ENCODE peak calls at places on chromosomes 6 and 20, in six cellular contexts. P is GM12878, J is HCT116, E is HepG2, X is K562, U is H1. N is an unnamed sample.

GRCh38 chr6:37115236-37115894 is 54.6 kb upstream of the PIM1 start:
- DNase-seq in J (no peak), P (no peak), E (no peak), X (no peak), U (no peak), N (no peak)

GRCh38 chr20:53809728-53810365 is 216.2 kb upstream of the ZNF217 start:
- DNase-seq in J (no peak), P (no peak), E (no peak), X (no peak), U (no peak), N (no peak)

GRCh38 chr6:148203281-148203925 is 139.2 kb upstream of the SASH1 start:
- DNase-seq in X (no peak), E (no peak), J (no peak), P (no peak), U (no peak), N (no peak)

GRCh38 chr20:37915800-37916570 is 13.1 kb downstream of the VSTM2L start:
- DNase-seq in U (peak; percentile 77), X (peak; percentile 38), E (peak; percentile 40), J (no peak), P (no peak), N (no peak)

GRCh38 chr6:95581073-95581472 is 3.7 kb downstream of the MANEA start:
- DNase-seq in E (no peak), X (no peak), J (no peak), U (no peak), P (no peak), N (no peak)

GRCh38 chr20:54622338-54623280 is 147.2 kb downstream of the DOK5 start:
- DNase-seq in J (no peak), U (no peak), X (no peak), E (no peak), P (no peak), N (no peak)

GRCh38 chr6:112600168-112600567 is 253.0 kb downstream of the RFPL4B start:
- DNase-seq in X (no peak), U (no peak), J (no peak), E (no peak), P (no peak), N (no peak)

GRCh38 chr6:122717350-122717749 is 62.2 kb upstream of the FABP7 start:
- DNase-seq in J (no peak), X (no peak), E (no peak), U (no peak), P (no peak), N (peak; percentile 22)

DNA sequence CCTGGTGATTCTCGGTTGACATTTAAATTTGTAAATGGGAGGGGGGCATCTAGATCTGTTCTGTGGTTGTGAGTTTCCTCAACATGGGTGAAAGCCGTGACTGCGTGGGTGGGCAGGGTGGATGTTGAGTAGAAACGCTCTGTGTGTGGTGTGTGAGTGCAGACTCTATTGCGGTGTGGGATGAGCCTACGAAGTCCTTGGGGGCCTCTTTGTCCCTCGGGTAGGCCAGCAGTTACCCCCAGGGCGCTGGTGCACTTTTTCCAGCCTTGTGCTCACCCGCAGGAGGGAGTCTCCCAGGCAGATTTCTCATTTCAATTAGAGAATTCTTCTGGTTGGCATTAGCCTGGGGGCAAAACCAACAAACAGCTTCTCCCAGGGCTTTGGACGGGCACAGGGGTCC is 10.6 kb downstream of the TOX2 start:
- DNase-seq in P (peak; percentile 34), U (no peak), J (no peak), X (no peak), E (no peak), N (no peak)
- TF ChIP-seq ZNF274 in P (no peak), U (no peak), J (no peak), X (no peak), E (no peak), N (no peak)

GRCh38 chr6:87334683-87335082 is 5.6 kb upstream of the GJB7 start:
- DNase-seq in U (no peak), E (no peak), P (no peak), J (no peak), X (no peak), N (no peak)

GRCh38 chr6:87336367-87336766 is 7.3 kb upstream of the GJB7 start:
- DNase-seq in J (no peak), X (peak; percentile 36), U (no peak), E (no peak), P (no peak), N (no peak)

GRCh38 chr6:87330961-87331360 is 1.9 kb upstream of the GJB7 start:
- DNase-seq in J (no peak), E (no peak), X (no peak), P (no peak), U (no peak), N (no peak)

GRCh38 chr6:87333033-87333432 is 4.0 kb upstream of the GJB7 start:
- DNase-seq in J (no peak), P (no peak), E (no peak), X (no peak), U (no peak), N (no peak)

GRCh38 chr6:87333591-87334181 is 4.6 kb upstream of the GJB7 start:
- DNase-seq in X (no peak), U (no peak), P (no peak), E (no peak), J (no peak), N (no peak)
- TF ChIP-seq YY1 in X (no peak), U (no peak), P (no peak), E (no peak), J (no peak), N (no peak)

GRCh38 chr20:49792006-49792405 is 20.6 kb upstream of the SLC9A8 start:
- DNase-seq in X (no peak), E (no peak), P (no peak), U (no peak), J (no peak), N (no peak)

GRCh38 chr20:49797292-49797628 is 15.4 kb upstream of the SLC9A8 start:
- DNase-seq in U (no peak), J (no peak), X (no peak), E (no peak), P (no peak), N (no peak)

GRCh38 chr20:49795125-49795424 is 17.6 kb upstream of the SLC9A8 start:
- DNase-seq in P (no peak), J (no peak), X (no peak), E (no peak), U (no peak), N (no peak)

GRCh38 chr20:49792611-49793010 is 20.0 kb upstream of the SLC9A8 start:
- DNase-seq in E (no peak), X (no peak), P (no peak), J (no peak), U (no peak), N (no peak)

DNA sequence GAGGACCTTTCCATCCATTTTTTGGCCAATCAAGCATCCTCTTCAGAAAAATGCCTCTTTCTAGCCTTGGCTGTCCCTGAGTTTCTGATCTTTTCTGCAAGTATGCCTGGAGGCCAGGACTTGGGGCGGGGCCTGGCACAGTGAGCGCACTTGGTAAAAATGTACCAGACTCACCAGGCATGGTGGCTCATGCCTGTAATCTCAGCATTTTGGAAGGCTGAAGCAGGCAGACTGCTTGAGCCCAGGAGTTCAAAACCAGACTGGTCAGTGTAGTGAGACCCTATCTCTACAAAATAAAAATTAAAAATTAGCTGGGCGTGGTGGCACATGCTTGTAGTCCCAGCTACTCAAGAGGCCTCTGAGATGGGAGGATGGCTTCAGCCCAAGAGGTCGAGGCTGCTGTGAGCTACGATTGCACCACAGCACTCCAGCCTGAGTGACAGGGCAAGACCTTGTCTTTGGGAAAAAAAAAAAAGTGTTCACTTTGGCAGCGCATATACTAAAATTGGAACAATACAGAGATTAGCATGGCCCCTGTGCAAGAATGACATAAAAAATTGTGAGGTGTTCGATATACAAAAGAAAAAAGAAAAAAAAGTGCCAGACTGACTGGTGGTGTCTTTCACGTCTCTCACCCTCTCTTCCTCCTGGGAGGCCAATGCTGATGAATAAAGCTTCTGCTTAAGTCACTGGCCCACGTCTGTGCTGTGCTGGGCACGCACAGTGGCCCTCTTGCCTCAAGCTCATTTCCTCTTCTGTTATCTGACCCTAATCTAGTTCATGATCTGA is 18.1 kb upstream of the SLC9A8 start:
- DNase-seq in E (no peak), P (no peak), U (no peak), X (no peak), J (no peak), N (no peak)
- H3K4me1 ChIP-seq in E (peaks cover 68% of the 10 kb centered on the region), P (no peaks in the 10 kb centered on the region), U (no peaks in the 10 kb centered on the region), X (peaks cover 32% of the 10 kb centered on the region), J (peaks cover 4% of the 10 kb centered on the region), N (no peaks in the 10 kb centered on the region)

DNA sequence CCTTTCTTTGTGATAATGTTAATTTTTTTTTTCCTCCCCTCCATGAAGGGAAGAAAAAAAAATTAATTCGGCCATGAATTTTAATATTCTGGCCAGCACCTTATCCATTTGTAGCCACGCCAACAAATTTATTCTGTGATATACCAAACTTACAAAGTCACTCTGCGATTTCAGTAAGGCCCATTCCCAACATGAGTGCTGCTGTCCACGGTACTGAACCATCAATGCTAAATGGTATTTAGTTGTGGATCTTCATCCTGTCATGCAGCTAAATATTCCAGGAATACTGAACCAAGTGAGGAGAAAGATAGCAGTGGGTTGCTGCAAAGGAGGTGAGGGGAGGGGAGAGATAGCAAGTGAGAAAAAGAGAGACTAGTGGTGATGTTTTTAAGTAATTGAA is 19.5 kb upstream of the RSPH4A start:
- DNase-seq in E (peak; percentile 23), X (peak; percentile 17), U (no peak), J (no peak), P (no peak), N (no peak)
- TF ChIP-seq ZNF274 in E (no peak), X (no peak), U (no peak), J (no peak), P (no peak), N (no peak)

GRCh38 chr6:169000022-169000421 is 253.6 kb downstream of the THBS2 start:
- DNase-seq in J (no peak), U (no peak), P (no peak), E (no peak), X (no peak), N (no peak)
- TF ChIP-seq YY1 in J (no peak), U (no peak), P (no peak), E (no peak), X (no peak), N (no peak)

GRCh38 chr6:160261120-160261450 is 2.5 kb upstream of the SLC22A2 start:
- DNase-seq in E (no peak), X (no peak), J (no peak), P (no peak), U (no peak), N (no peak)
- H3K4me1 ChIP-seq in E (peaks cover 15% of the 10 kb centered on the region), X (no peaks in the 10 kb centered on the region), J (no peaks in the 10 kb centered on the region), P (peaks cover 6% of the 10 kb centered on the region), U (peaks cover 7% of the 10 kb centered on the region), N (peaks cover 2% of the 10 kb centered on the region)

DNA sequence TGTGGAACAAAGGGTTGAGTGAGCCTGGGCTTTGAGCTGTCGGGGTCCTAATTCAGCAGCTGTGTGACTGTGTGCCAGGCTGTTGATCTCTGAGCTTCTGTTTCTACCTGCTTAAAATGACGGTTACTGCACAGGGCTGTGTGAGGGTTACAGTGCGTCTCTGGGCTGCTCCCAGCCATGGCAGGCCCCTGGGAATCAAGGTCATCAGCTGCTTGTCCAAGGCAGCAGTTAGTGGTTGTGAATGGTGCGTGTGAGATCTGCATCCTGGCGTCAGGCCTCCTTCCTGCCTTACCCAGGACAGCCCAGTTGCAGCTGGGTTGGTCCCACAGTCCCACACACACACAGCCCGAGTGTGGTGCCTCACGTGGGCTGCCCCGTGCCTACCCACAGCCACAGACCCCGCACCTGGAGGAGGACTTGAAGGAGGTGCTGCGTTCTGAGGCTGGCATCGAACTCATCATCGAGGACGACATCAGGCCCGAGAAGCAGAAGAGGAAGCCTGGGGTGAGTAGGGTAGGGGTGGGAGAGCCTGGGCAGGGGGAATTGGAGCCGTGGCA is 15.6 kb downstream of the GTSF1L start:
- DNase-seq in E (no peak), U (no peak), X (no peak), P (no peak), J (no peak), N (no peak)
- TF ChIP-seq ZNF274 in E (no peak), U (no peak), X (no peak), P (no peak), J (no peak), N (no peak)